ENCODE peak calls at places on chromosomes 13 and 19, in four cellular contexts. D is IMR-90, R is neuronal stem cell, U is mesenchymal stem cell. W is an unnamed sample.

GRCh38 chr13:98796798-98797197 is 44.3 kb upstream of the SLC15A1 start:
- DNase-seq in D (no peak), R (no peak), U (no peak), W (peak)

GRCh38 chr13:113653264-113654174 is 4.5 kb downstream of the ATP4B start:
- DNase-seq in D (no peak), R (no peak), U (no peak), W (peak)

GRCh38 chr13:102203718-102204117 is 198.1 kb downstream of the FGF14 start:
- DNase-seq in D (no peak), R (no peak), U (no peak), W (no peak)

GRCh38 chr13:28451482-28452217 is 43.3 kb downstream of the FLT1 start:
- DNase-seq in D (no peak), R (no peak), U (no peak), W (peak)

GRCh38 chr13:24261566-24261965 is 47.8 kb upstream of the C1QTNF9 start:
- DNase-seq in D (no peak), R (no peak), U (no peak), W (no peak)

GRCh38 chr13:76286178-76286577 is 600.0 kb downstream of the KCTD12 start:
- DNase-seq in D (peak), R (no peak), U (peak), W (no peak)

GRCh38 chr13:75705395-75705794 is 69.3 kb downstream of the LMO7 start:
- DNase-seq in D (peak), R (no peak), U (peak), W (no peak)

GRCh38 chr13:23610187-23610576 is 40.0 kb downstream of the TNFRSF19 start:
- DNase-seq in D (peak), R (no peak), U (peak), W (no peak)

GRCh38 chr13:33676045-33676699 is 141.8 kb upstream of the RFC3 start:
- DNase-seq in D (no peak), R (no peak), U (no peak), W (no peak)

GRCh38 chr19:48445256-48445605 is 552 bp upstream of the GRWD1 start:
- DNase-seq in D (peak), R (no peak), U (peak), W (peak)

GRCh38 chr13:28747851-28748250 is 29.1 kb upstream of the SLC46A3 start:
- DNase-seq in D (no peak), R (no peak), U (no peak), W (no peak)

GRCh38 chr13:30792257-30793000 is 57.1 kb downstream of the ALOX5AP start:
- DNase-seq in D (peak), R (peak), U (peak), W (peak)

GRCh38 chr13:71625694-71626093 is 241.3 kb downstream of the DACH1 start:
- DNase-seq in D (peak), R (no peak), U (peak), W (no peak)

GRCh38 chr19:2089001-2089711 is 7.0 kb downstream of the MOB3A start:
- DNase-seq in D (peak), R (no peak), U (peak), W (no peak)

GRCh38 chr19:39390460-39390758 is 497 bp downstream of the PAF1 start:
- DNase-seq in D (no peak), R (no peak), U (no peak), W (no peak)

GRCh38 chr13:108269601-108270328 is at the start of gene TNFSF13B:
- DNase-seq in D (peak), R (no peak), U (peak), W (peak)

GRCh38 chr13:93775507-93776108 is 549.0 kb downstream of the GPC6 start:
- DNase-seq in D (peak), R (no peak), U (peak), W (no peak)

GRCh38 chr13:98295371-98295770 is 118.3 kb upstream of the RNF113B start:
- DNase-seq in D (peak), R (no peak), U (peak), W (no peak)

GRCh38 chr19:34350161-34350561 is 14.8 kb upstream of the GPI start:
- DNase-seq in D (peak), R (no peak), U (no peak), W (no peak)

GRCh38 chr13:19089315-19089714 is 92.3 kb downstream of the TUBA3C start:
- DNase-seq in D (no peak), R (no peak), U (no peak), W (no peak)

GRCh38 chr19:54431255-54431838 is 16.1 kb downstream of the TTYH1 start:
- DNase-seq in D (peak), R (no peak), U (no peak), W (no peak)

GRCh38 chr19:4113398-4114088 is 10.4 kb downstream of the MAP2K2 start:
- DNase-seq in D (no peak), R (no peak), U (no peak), W (no peak)

GRCh38 chr13:28820099-28821051 is at the start of gene MTUS2:
- DNase-seq in D (no peak), R (peak), U (peak), W (peak)

GRCh38 chr19:17796013-17796837 is 1.3 kb downstream of the B3GNT3 start:
- DNase-seq in D (no peak), R (no peak), U (no peak), W (no peak)
- H3K4me3 ChIP-seq in D (no peak), R (no peak), U (no peak), W (no peak)

GRCh38 chr13:84037937-84038464 is 155.7 kb upstream of the SLITRK1 start:
- DNase-seq in D (no peak), R (no peak), U (no peak), W (peak)
- H2BK120ac ChIP-seq in D (no peak), R (no peak), U (no peak), W (no peak)

GRCh38 chr13:106586764-106587163 is 18.8 kb upstream of the ARGLU1 start:
- DNase-seq in D (no peak), R (no peak), U (no peak), W (no peak)

GRCh38 chr13:106587787-106588186 is 19.9 kb upstream of the ARGLU1 start:
- DNase-seq in D (no peak), R (no peak), U (no peak), W (no peak)

GRCh38 chr13:106589716-106590115 is 21.8 kb upstream of the ARGLU1 start:
- DNase-seq in D (peak), R (no peak), U (no peak), W (no peak)

GRCh38 chr13:106591299-106591698 is 23.4 kb upstream of the ARGLU1 start:
- DNase-seq in D (no peak), R (no peak), U (no peak), W (no peak)

GRCh38 chr13:106588367-106588766 is 20.4 kb upstream of the ARGLU1 start:
- DNase-seq in D (no peak), R (no peak), U (no peak), W (no peak)
- H3K4me3 ChIP-seq in D (no peak), R (no peak), U (no peak), W (no peak)

GRCh38 chr19:6215701-6216235 is 64.0 kb downstream of the MLLT1 start:
- DNase-seq in D (no peak), R (no peak), U (no peak), W (no peak)
- H2BK120ac ChIP-seq in D (no peak), R (peak), U (no peak), W (no peak)

GRCh38 chr19:18397242-18398202 is at the start of gene LRRC25:
- DNase-seq in D (no peak), R (peak), U (no peak), W (peak)
- H3K4me3 ChIP-seq in D (no peak), R (peak), U (no peak), W (no peak)